ENCODE peak calls at places on chromosomes 3 and 15, in ten cellular contexts. N, M, R, W, P, E, H, O, C and Y are unnamed samples.
A peak's percentile ranks its signal among the peaks of the same experiment; 100 is the strongest.

GRCh38 chr3:184710870-184711365 is 946 bp downstream of the MAGEF1 start:
- DNase-seq in C (no peak), O (no peak), N (no peak), M (no peak), P (no peak), E (no peak), W (peak; percentile 32), H (no peak), R (no peak), Y (peak; percentile 85)

GRCh38 chr3:89964347-89964746 is 856.9 kb downstream of the EPHA3 start:
- DNase-seq in N (no peak), E (no peak), M (no peak), W (peak; percentile 18), H (no peak), P (no peak), O (no peak), R (no peak), C (no peak), Y (no peak)

GRCh38 chr3:186021673-186022362 is 84.0 kb upstream of the TRA2B start:
- DNase-seq in W (peak; percentile 91), P (no peak), M (peak; percentile 12), R (peak; percentile 79), O (peak; percentile 82), H (peak; percentile 80), N (no peak), C (no peak), E (no peak), Y (no peak)

GRCh38 chr3:31832576-31832975 is 148.5 kb downstream of the OSBPL10 start:
- DNase-seq in P (no peak), R (no peak), E (no peak), C (no peak), M (no peak), O (no peak), H (no peak), N (no peak), W (no peak), Y (no peak)

GRCh38 chr15:69031013-69032001 is 16.8 kb downstream of the NOX5 start:
- DNase-seq in O (no peak), C (peak; percentile 92), E (peak; percentile 82), R (no peak), N (no peak), W (no peak), M (no peak), P (no peak), H (no peak), Y (no peak)

GRCh38 chr3:168696119-168696518 is 600.4 kb upstream of the GOLIM4 start:
- DNase-seq in C (no peak), N (no peak), H (no peak), P (no peak), O (no peak), M (no peak), W (no peak), R (no peak), E (no peak), Y (no peak)

GRCh38 chr15:96285715-96286367 is 44.7 kb upstream of the NR2F2 start:
- DNase-seq in R (no peak), P (no peak), W (no peak), E (no peak), C (no peak), M (no peak), H (no peak), O (no peak), N (no peak), Y (no peak)

GRCh38 chr3:105238367-105238766 is 128.3 kb upstream of the ALCAM start:
- DNase-seq in P (no peak), C (no peak), M (no peak), N (no peak), O (no peak), H (no peak), R (no peak), W (no peak), E (no peak), Y (no peak)

GRCh38 chr3:61627768-61628185 is 66.4 kb downstream of the PTPRG start:
- DNase-seq in R (no peak), H (peak; percentile 70), P (no peak), O (peak; percentile 80), E (no peak), W (peak; percentile 97), M (no peak), N (no peak), C (no peak), Y (no peak)

GRCh38 chr15:73573572-73573971 is 59.6 kb downstream of the NPTN start:
- DNase-seq in E (no peak), N (no peak), H (no peak), P (no peak), O (peak; percentile 70), R (no peak), W (peak; percentile 22), C (no peak), M (no peak), Y (no peak)

GRCh38 chr15:101014921-101015841 is 96.0 kb downstream of the LRRK1 start:
- DNase-seq in P (no peak), W (peak; percentile 75), M (no peak), E (peak; percentile 80), C (peak; percentile 92), O (no peak), H (no peak), R (peak; percentile 83), N (peak; percentile 71), Y (peak; percentile 86)

DNA sequence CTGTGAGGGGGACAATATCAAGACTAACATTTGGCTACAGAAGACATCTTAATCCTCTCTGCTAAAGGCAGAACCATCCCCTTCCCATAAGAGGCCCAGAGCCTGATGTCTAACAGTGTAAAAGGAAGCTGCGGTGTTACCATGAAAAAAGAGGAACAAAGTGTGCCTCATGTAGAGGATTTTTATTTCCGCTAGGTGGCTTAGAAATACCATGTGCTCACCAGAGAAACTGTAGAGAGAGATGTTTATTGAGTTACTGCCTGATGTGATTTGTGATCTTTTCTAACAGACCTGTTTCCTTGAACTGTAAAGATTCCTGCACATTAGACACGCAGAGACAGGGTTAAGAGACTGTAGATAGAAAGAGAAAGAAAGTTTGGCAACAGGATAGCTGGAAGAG is 22.1 kb downstream of the OR5H15 start:
- DNase-seq in W (no peak), H (no peak), N (no peak), M (no peak), P (no peak), R (no peak), C (no peak), O (no peak), E (no peak), Y (no peak)
- TF ChIP-seq CTCF in W (peak; percentile 13), H (no peak), N (peak; percentile 38), M (peak; percentile 40), P (no peak), R (no peak), C (peak; percentile 67), O (no peak), E (peak; percentile 23), Y (no peak)

DNA sequence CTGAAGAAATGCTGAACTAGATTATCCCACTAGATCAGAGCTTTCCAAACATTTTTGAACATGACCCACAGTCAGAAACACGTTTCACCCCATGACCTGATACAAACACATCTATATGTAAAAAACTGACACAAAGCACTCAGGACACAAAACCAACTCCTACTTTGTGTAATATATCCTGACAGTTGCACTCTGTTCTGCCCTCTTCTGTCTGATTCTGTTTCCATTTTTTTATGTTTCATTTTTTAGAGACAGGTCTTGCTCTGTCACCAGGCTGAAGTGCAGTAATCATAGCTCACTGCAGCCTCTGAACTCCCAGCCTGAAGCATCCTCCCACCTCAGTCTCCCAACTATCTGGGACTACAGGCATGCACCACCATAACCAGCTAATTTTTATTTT is 15.8 kb upstream of the RFTN1 start:
- DNase-seq in W (no peak), H (no peak), O (no peak), N (no peak), C (no peak), E (no peak), P (no peak), R (no peak), M (no peak), Y (peak; percentile 5)
- TF ChIP-seq CTCF in W (peak; percentile 7), H (no peak), O (no peak), N (peak; percentile 3), C (no peak), E (no peak), P (no peak), R (no peak), M (no peak), Y (no peak)

GRCh38 chr3:50415066-50415465 is 55.7 kb upstream of the TMEM115 start:
- DNase-seq in C (peak; percentile 73), H (no peak), W (no peak), R (no peak), O (no peak), E (no peak), N (no peak), P (no peak), M (no peak), Y (no peak)
- TF ChIP-seq CTCF in C (peak; percentile 68), H (no peak), W (no peak), R (no peak), O (no peak), E (no peak), N (peak; percentile 38), P (peak; percentile 12), M (no peak), Y (no peak)

GRCh38 chr3:52851348-52851747 is 16.5 kb upstream of the MUSTN1 start:
- DNase-seq in C (peak; percentile 90), R (no peak), E (no peak), N (peak; percentile 33), P (peak; percentile 9), H (no peak), M (peak; percentile 28), W (peak; percentile 51), O (no peak), Y (no peak)
- TF ChIP-seq CTCF in C (peak; percentile 87), R (peak; percentile 49), E (peak; percentile 53), N (peak; percentile 72), P (peak; percentile 75), H (peak; percentile 64), M (peak; percentile 72), W (peak; percentile 57), O (peak; percentile 59), Y (no peak)

GRCh38 chr3:63352008-63352279 is 73.8 kb downstream of the SYNPR start:
- DNase-seq in W (no peak), N (no peak), M (no peak), R (no peak), P (no peak), C (no peak), O (no peak), H (no peak), E (no peak), Y (no peak)

GRCh38 chr3:63349583-63350177 is 71.6 kb downstream of the SYNPR start:
- DNase-seq in P (no peak), O (no peak), W (peak; percentile 84), R (no peak), N (peak; percentile 55), C (peak; percentile 71), E (no peak), M (peak; percentile 25), H (peak; percentile 30), Y (no peak)

GRCh38 chr3:63353383-63353782 is 75.3 kb downstream of the SYNPR start:
- DNase-seq in W (peak; percentile 51), M (no peak), R (no peak), C (no peak), N (no peak), E (no peak), H (no peak), O (peak; percentile 23), P (no peak), Y (no peak)

GRCh38 chr3:63354160-63354559 is 76.1 kb downstream of the SYNPR start:
- DNase-seq in M (no peak), R (no peak), C (no peak), E (no peak), N (no peak), H (no peak), P (no peak), O (no peak), W (no peak), Y (no peak)

GRCh38 chr3:63351159-63352007 is 73.3 kb downstream of the SYNPR start:
- DNase-seq in R (no peak), M (peak; percentile 51), O (peak; percentile 37), N (no peak), W (peak; percentile 84), P (no peak), E (no peak), H (peak; percentile 34), C (no peak), Y (no peak)
- TF ChIP-seq CTCF in R (peak; percentile 72), M (peak; percentile 73), O (peak; percentile 72), N (peak; percentile 91), W (peak; percentile 95), P (peak; percentile 95), E (peak; percentile 82), H (peak; percentile 90), C (peak; percentile 88), Y (peak; percentile 69)